ENCODE peak calls at places on chromosomes 3 and 15, in eight cellular contexts. D, G, C, W, S, Z, X and N are unnamed samples.

GRCh38 chr3:11221818-11222217 is 50.4 kb upstream of the ATG7 start:
- DNase-seq in D (peak), G (no peak), C (no peak), W (no peak), S (no peak), Z (no peak), X (no peak), N (no peak)

GRCh38 chr3:132343018-132343612 is 25.9 kb downstream of the ACP3 start:
- DNase-seq in D (peak), G (peak), C (peak), W (peak), S (no peak), Z (peak), X (no peak), N (peak)

GRCh38 chr15:83248151-83248851 is 36.2 kb downstream of the BNC1 start:
- DNase-seq in D (peak), G (peak), C (no peak), W (peak), S (no peak), Z (peak), X (no peak), N (peak)

GRCh38 chr3:48915296-48915695 is 3.3 kb upstream of the ARIH2 start:
- DNase-seq in D (no peak), G (no peak), C (no peak), W (no peak), S (no peak), Z (no peak), X (no peak), N (no peak)

GRCh38 chr3:120432105-120432860 is 18.5 kb downstream of the FSTL1 start:
- DNase-seq in D (no peak), G (no peak), C (no peak), W (no peak), S (no peak), Z (no peak), X (no peak), N (no peak)

GRCh38 chr3:140403559-140403958 is 274.3 kb upstream of the TRIM42 start:
- DNase-seq in D (no peak), G (no peak), C (no peak), W (no peak), S (no peak), Z (no peak), X (no peak), N (no peak)

GRCh38 chr3:65833761-65834505 is 204.8 kb downstream of the MAGI1 start:
- DNase-seq in D (no peak), G (no peak), C (no peak), W (no peak), S (no peak), Z (no peak), X (no peak), N (no peak)

GRCh38 chr3:46713898-46714552 is 3.6 kb downstream of the PRSS50 start:
- DNase-seq in D (no peak), G (no peak), C (no peak), W (no peak), S (no peak), Z (no peak), X (no peak), N (no peak)

GRCh38 chr15:92810418-92811138 is 89.5 kb upstream of the CHD2 start:
- DNase-seq in D (peak), G (peak), C (peak), W (peak), S (no peak), Z (peak), X (peak), N (peak)

GRCh38 chr3:127690106-127690505 is 17.4 kb downstream of the ABTB1 start:
- DNase-seq in D (no peak), G (peak), C (no peak), W (no peak), S (no peak), Z (no peak), X (no peak), N (no peak)

GRCh38 chr3:39234705-39235104 is 42.3 kb upstream of the XIRP1 start:
- DNase-seq in D (no peak), G (no peak), C (no peak), W (no peak), S (no peak), Z (no peak), X (no peak), N (no peak)